ENCODE peak calls at places on chromosomes 3 and 15, in seven cellular contexts. One of them, this sample, is unnamed. For H3K4me1, the result is how much of the 10 kb centered on the place peaks cover.

GRCh38 chr15:95362306-95362705 is 968.2 kb upstream of the NR2F2 start:
- DNase-seq in MM.1S: no peak
- DNase-seq in HepG2: no peak
- DNase-seq in PC-3: no peak
- DNase-seq in astrocyte: no peak
- DNase-seq in fibroblast of lung: no peak
- DNase-seq in H9: no peak
- DNase-seq in this sample: no peak

GRCh38 chr3:187978433-187979011 is 175.4 kb upstream of the LPP start:
- DNase-seq in astrocyte: no peak
- DNase-seq in H9: no peak
- DNase-seq in fibroblast of lung: no peak
- DNase-seq in PC-3: no peak
- DNase-seq in HepG2: no peak
- DNase-seq in MM.1S: no peak
- DNase-seq in this sample: no peak

GRCh38 chr3:189530822-189531221 is 100.4 kb upstream of the TP63 start:
- DNase-seq in PC-3: peak
- DNase-seq in MM.1S: no peak
- DNase-seq in H9: no peak
- DNase-seq in fibroblast of lung: no peak
- DNase-seq in astrocyte: peak
- DNase-seq in HepG2: no peak
- DNase-seq in this sample: no peak

GRCh38 chr15:42954291-42954690 is 33.7 kb upstream of the TTBK2 start:
- DNase-seq in HepG2: no peak
- DNase-seq in MM.1S: no peak
- DNase-seq in fibroblast of lung: no peak
- DNase-seq in H9: no peak
- DNase-seq in astrocyte: no peak
- DNase-seq in PC-3: no peak
- DNase-seq in this sample: no peak

GRCh38 chr15:66881173-66881905 is 179.3 kb downstream of the SMAD6 start:
- DNase-seq in fibroblast of lung: no peak
- DNase-seq in astrocyte: no peak
- DNase-seq in HepG2: no peak
- DNase-seq in H9: no peak
- DNase-seq in MM.1S: no peak
- DNase-seq in PC-3: no peak
- DNase-seq in this sample: no peak

GRCh38 chr3:71530903-71531535 is 52.5 kb downstream of the FOXP1 start:
- DNase-seq in MM.1S: no peak
- DNase-seq in astrocyte: no peak
- DNase-seq in HepG2: no peak
- DNase-seq in fibroblast of lung: no peak
- DNase-seq in H9: peak
- DNase-seq in PC-3: no peak
- DNase-seq in this sample: no peak

GRCh38 chr15:89559865-89560264 is 15.4 kb upstream of the TICRR start:
- DNase-seq in fibroblast of lung: no peak
- DNase-seq in H9: no peak
- DNase-seq in astrocyte: no peak
- DNase-seq in HepG2: no peak
- DNase-seq in MM.1S: no peak
- DNase-seq in PC-3: no peak
- DNase-seq in this sample: no peak

GRCh38 chr3:14133876-14134275 is 9.0 kb downstream of the TMEM43 start:
- DNase-seq in astrocyte: no peak
- DNase-seq in MM.1S: no peak
- DNase-seq in H9: no peak
- DNase-seq in HepG2: no peak
- DNase-seq in fibroblast of lung: no peak
- DNase-seq in PC-3: no peak
- DNase-seq in this sample: peak

GRCh38 chr3:102162251-102162650 is 272.6 kb upstream of the ZPLD1 start:
- DNase-seq in PC-3: no peak
- DNase-seq in H9: no peak
- DNase-seq in HepG2: no peak
- DNase-seq in MM.1S: no peak
- DNase-seq in fibroblast of lung: no peak
- DNase-seq in astrocyte: no peak
- DNase-seq in this sample: no peak

GRCh38 chr3:10521772-10522441 is 16.5 kb upstream of the ATP2B2 start:
- DNase-seq in HepG2: no peak
- DNase-seq in astrocyte: no peak
- DNase-seq in fibroblast of lung: no peak
- DNase-seq in H9: no peak
- DNase-seq in MM.1S: no peak
- DNase-seq in PC-3: no peak
- DNase-seq in this sample: no peak

DNA sequence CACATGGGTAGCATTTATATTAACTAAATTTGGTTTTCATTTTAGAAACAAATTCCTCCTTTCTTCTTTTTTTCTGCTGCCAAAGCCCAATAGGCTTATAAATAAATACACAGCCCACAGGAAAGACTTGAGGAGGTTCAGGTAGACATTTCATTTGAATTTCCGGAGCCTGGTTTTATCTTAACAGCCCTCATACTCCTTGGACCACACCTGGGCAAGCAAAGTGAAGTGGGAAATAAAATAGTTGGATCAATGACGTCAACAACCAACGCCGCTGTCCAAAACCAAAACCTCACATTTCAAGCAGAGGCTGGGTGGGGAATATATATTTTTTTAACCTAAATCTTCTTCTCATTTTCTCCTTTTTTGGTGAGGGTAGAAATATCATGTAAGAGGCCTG is 53.2 kb downstream of the RFTN1 start:
- DNase-seq in astrocyte: no peak
- DNase-seq in MM.1S: no peak
- DNase-seq in HepG2: no peak
- DNase-seq in H9: no peak
- DNase-seq in PC-3: no peak
- DNase-seq in fibroblast of lung: no peak
- DNase-seq in this sample: no peak
- H3K4me1 ChIP-seq in astrocyte: under half
- H3K4me1 ChIP-seq in MM.1S: under half
- H3K4me1 ChIP-seq in HepG2: under half
- H3K4me1 ChIP-seq in H9: under half
- H3K4me1 ChIP-seq in PC-3: under half
- H3K4me1 ChIP-seq in fibroblast of lung: under half
- H3K4me1 ChIP-seq in this sample: under half

GRCh38 chr3:127962937-127963336 is 47.9 kb downstream of the KBTBD12 start:
- DNase-seq in fibroblast of lung: no peak
- DNase-seq in MM.1S: peak
- DNase-seq in H9: no peak
- DNase-seq in HepG2: no peak
- DNase-seq in PC-3: no peak
- DNase-seq in astrocyte: no peak
- DNase-seq in this sample: no peak
- H2AFZ ChIP-seq in fibroblast of lung: no peak
- H2AFZ ChIP-seq in MM.1S: no peak
- H2AFZ ChIP-seq in H9: no peak
- H2AFZ ChIP-seq in HepG2: no peak
- H2AFZ ChIP-seq in PC-3: no peak
- H2AFZ ChIP-seq in astrocyte: no peak
- H2AFZ ChIP-seq in this sample: no peak

GRCh38 chr15:71304681-71305080 is 189.4 kb downstream of the THSD4 start:
- DNase-seq in MM.1S: no peak
- DNase-seq in astrocyte: no peak
- DNase-seq in H9: no peak
- DNase-seq in HepG2: no peak
- DNase-seq in PC-3: no peak
- DNase-seq in fibroblast of lung: no peak
- DNase-seq in this sample: peak
- H3K4me1 ChIP-seq in MM.1S: under half
- H3K4me1 ChIP-seq in astrocyte: under half
- H3K4me1 ChIP-seq in H9: under half
- H3K4me1 ChIP-seq in HepG2: under half
- H3K4me1 ChIP-seq in PC-3: under half
- H3K4me1 ChIP-seq in fibroblast of lung: under half
- H3K4me1 ChIP-seq in this sample: under half

GRCh38 chr15:34494084-34494399 is 56.4 kb upstream of the GOLGA8A start:
- DNase-seq in H9: no peak
- DNase-seq in HepG2: no peak
- DNase-seq in MM.1S: no peak
- DNase-seq in PC-3: no peak
- DNase-seq in fibroblast of lung: no peak
- DNase-seq in astrocyte: no peak
- DNase-seq in this sample: no peak
- H2AFZ ChIP-seq in H9: no peak
- H2AFZ ChIP-seq in HepG2: no peak
- H2AFZ ChIP-seq in MM.1S: no peak
- H2AFZ ChIP-seq in PC-3: no peak
- H2AFZ ChIP-seq in fibroblast of lung: no peak
- H2AFZ ChIP-seq in astrocyte: peak
- H2AFZ ChIP-seq in this sample: no peak

GRCh38 chr3:37941608-37942540 is 48.7 kb upstream of the VILL start:
- DNase-seq in astrocyte: no peak
- DNase-seq in MM.1S: no peak
- DNase-seq in PC-3: no peak
- DNase-seq in fibroblast of lung: no peak
- DNase-seq in HepG2: no peak
- DNase-seq in H9: no peak
- DNase-seq in this sample: no peak
- H3K4me1 ChIP-seq in astrocyte: under half
- H3K4me1 ChIP-seq in MM.1S: under half
- H3K4me1 ChIP-seq in PC-3: under half
- H3K4me1 ChIP-seq in fibroblast of lung: under half
- H3K4me1 ChIP-seq in HepG2: half or more
- H3K4me1 ChIP-seq in H9: under half
- H3K4me1 ChIP-seq in this sample: under half

GRCh38 chr3:106332884-106333283 is 464.1 kb upstream of the CBLB start:
- DNase-seq in HepG2: no peak
- DNase-seq in astrocyte: peak
- DNase-seq in MM.1S: no peak
- DNase-seq in fibroblast of lung: peak
- DNase-seq in PC-3: peak
- DNase-seq in H9: peak
- DNase-seq in this sample: no peak
- H2AFZ ChIP-seq in HepG2: no peak
- H2AFZ ChIP-seq in astrocyte: no peak
- H2AFZ ChIP-seq in MM.1S: no peak
- H2AFZ ChIP-seq in fibroblast of lung: no peak
- H2AFZ ChIP-seq in PC-3: no peak
- H2AFZ ChIP-seq in H9: no peak
- H2AFZ ChIP-seq in this sample: no peak

GRCh38 chr3:126456211-126456610 is 19.5 kb downstream of the ZXDC start:
- DNase-seq in MM.1S: no peak
- DNase-seq in PC-3: no peak
- DNase-seq in astrocyte: no peak
- DNase-seq in H9: no peak
- DNase-seq in fibroblast of lung: no peak
- DNase-seq in HepG2: no peak
- DNase-seq in this sample: no peak

GRCh38 chr3:126454799-126455198 is 20.9 kb downstream of the ZXDC start:
- DNase-seq in PC-3: no peak
- DNase-seq in fibroblast of lung: no peak
- DNase-seq in MM.1S: no peak
- DNase-seq in H9: no peak
- DNase-seq in astrocyte: no peak
- DNase-seq in HepG2: no peak
- DNase-seq in this sample: no peak

GRCh38 chr3:126452213-126452612 is 23.5 kb downstream of the ZXDC start:
- DNase-seq in fibroblast of lung: no peak
- DNase-seq in MM.1S: no peak
- DNase-seq in H9: no peak
- DNase-seq in PC-3: no peak
- DNase-seq in astrocyte: no peak
- DNase-seq in HepG2: no peak
- DNase-seq in this sample: no peak

GRCh38 chr3:126451511-126451910 is 24.2 kb downstream of the ZXDC start:
- DNase-seq in HepG2: no peak
- DNase-seq in astrocyte: no peak
- DNase-seq in fibroblast of lung: no peak
- DNase-seq in H9: no peak
- DNase-seq in PC-3: no peak
- DNase-seq in MM.1S: no peak
- DNase-seq in this sample: no peak

GRCh38 chr3:126454026-126454425 is 21.7 kb downstream of the ZXDC start:
- DNase-seq in fibroblast of lung: no peak
- DNase-seq in astrocyte: no peak
- DNase-seq in MM.1S: no peak
- DNase-seq in HepG2: no peak
- DNase-seq in H9: no peak
- DNase-seq in PC-3: no peak
- DNase-seq in this sample: no peak
- H3K4me1 ChIP-seq in fibroblast of lung: under half
- H3K4me1 ChIP-seq in astrocyte: under half
- H3K4me1 ChIP-seq in MM.1S: under half
- H3K4me1 ChIP-seq in HepG2: under half
- H3K4me1 ChIP-seq in H9: under half
- H3K4me1 ChIP-seq in PC-3: under half
- H3K4me1 ChIP-seq in this sample: under half

GRCh38 chr3:31197941-31198340 is 303.5 kb upstream of the GADL1 start:
- DNase-seq in fibroblast of lung: no peak
- DNase-seq in H9: no peak
- DNase-seq in HepG2: no peak
- DNase-seq in PC-3: no peak
- DNase-seq in astrocyte: no peak
- DNase-seq in MM.1S: no peak
- DNase-seq in this sample: peak
- H2AFZ ChIP-seq in fibroblast of lung: no peak
- H2AFZ ChIP-seq in H9: no peak
- H2AFZ ChIP-seq in HepG2: no peak
- H2AFZ ChIP-seq in PC-3: no peak
- H2AFZ ChIP-seq in astrocyte: no peak
- H2AFZ ChIP-seq in MM.1S: no peak
- H2AFZ ChIP-seq in this sample: no peak

DNA sequence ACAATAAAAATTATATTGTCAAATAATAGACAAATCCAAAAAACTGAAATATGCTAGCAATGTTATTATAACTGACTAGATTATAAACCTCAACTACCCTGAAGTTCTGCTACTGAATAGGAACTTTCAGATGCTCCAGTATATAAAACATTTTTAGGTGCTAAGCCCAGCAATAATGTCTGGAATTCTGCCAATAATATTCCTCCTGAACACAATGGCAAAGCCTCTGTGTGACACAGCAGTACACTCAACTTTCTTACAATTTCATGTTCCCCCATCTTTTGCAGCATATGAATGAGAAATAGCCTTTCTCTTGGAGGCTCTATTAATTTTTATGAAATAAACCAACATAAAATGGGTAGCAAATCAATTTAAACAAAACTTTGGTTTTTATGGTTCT is 29.5 kb downstream of the ATOSA start:
- DNase-seq in PC-3: no peak
- DNase-seq in astrocyte: no peak
- DNase-seq in HepG2: no peak
- DNase-seq in H9: no peak
- DNase-seq in fibroblast of lung: no peak
- DNase-seq in MM.1S: peak
- DNase-seq in this sample: peak
- H3K4me1 ChIP-seq in PC-3: under half
- H3K4me1 ChIP-seq in astrocyte: under half
- H3K4me1 ChIP-seq in HepG2: under half
- H3K4me1 ChIP-seq in H9: under half
- H3K4me1 ChIP-seq in fibroblast of lung: under half
- H3K4me1 ChIP-seq in MM.1S: under half
- H3K4me1 ChIP-seq in this sample: under half

GRCh38 chr15:80371924-80372323 is 32.3 kb upstream of the ARNT2 start:
- DNase-seq in PC-3: no peak
- DNase-seq in H9: no peak
- DNase-seq in astrocyte: no peak
- DNase-seq in HepG2: no peak
- DNase-seq in MM.1S: no peak
- DNase-seq in fibroblast of lung: no peak
- DNase-seq in this sample: no peak

GRCh38 chr15:80379671-80380070 is 24.5 kb upstream of the ARNT2 start:
- DNase-seq in astrocyte: no peak
- DNase-seq in PC-3: no peak
- DNase-seq in H9: no peak
- DNase-seq in HepG2: no peak
- DNase-seq in MM.1S: no peak
- DNase-seq in fibroblast of lung: no peak
- DNase-seq in this sample: no peak

GRCh38 chr15:80375968-80376891 is 28.0 kb upstream of the ARNT2 start:
- DNase-seq in HepG2: no peak
- DNase-seq in PC-3: no peak
- DNase-seq in H9: no peak
- DNase-seq in astrocyte: no peak
- DNase-seq in MM.1S: peak
- DNase-seq in fibroblast of lung: no peak
- DNase-seq in this sample: no peak
- H2AFZ ChIP-seq in HepG2: no peak
- H2AFZ ChIP-seq in PC-3: no peak
- H2AFZ ChIP-seq in H9: no peak
- H2AFZ ChIP-seq in astrocyte: no peak
- H2AFZ ChIP-seq in MM.1S: peak
- H2AFZ ChIP-seq in fibroblast of lung: no peak
- H2AFZ ChIP-seq in this sample: no peak